ENCODE peak calls at places on chromosomes 12 and 14, in nine cellular contexts. N is NCI-H1092, V is PC-3, G is heart right ventricle, F is dorsolateral prefrontal cortex, A is AML-193, K is GM23248, Y is transverse colon, R is WTC11. B is an unnamed sample.

GRCh38 chr14:99252940-99253868 is 18.8 kb downstream of the BCL11B start:
- DNase-seq in N (no peak), V (no peak), G (no peak), F (no peak), A (no peak), K (no peak), Y (no peak), R (no peak), B (no peak)

GRCh38 chr12:13592063-13592942 is 389.1 kb downstream of the GRIN2B start:
- DNase-seq in N (no peak), V (no peak), G (no peak), F (no peak), A (no peak), K (no peak), Y (no peak), R (no peak), B (no peak)

GRCh38 chr12:51391047-51391837 is at the start of gene GALNT6:
- DNase-seq in N (no peak), V (peak; percentile 70), G (peak; percentile 20), F (no peak), A (peak; percentile 56), K (no peak), Y (peak; percentile 87), R (peak; percentile 79), B (peak; percentile 74)

GRCh38 chr14:29926701-29927595 is 699 bp downstream of the PRKD1 start:
- DNase-seq in N (peak; percentile 66), V (peak; percentile 53), G (peak; percentile 43), F (peak; percentile 45), A (no peak), K (peak; percentile 75), Y (peak; percentile 45), R (peak; percentile 47), B (peak; percentile 69)

GRCh38 chr12:124792961-124793441 is 70.7 kb downstream of the SCARB1 start:
- DNase-seq in N (no peak), V (no peak), G (no peak), F (peak; percentile 35), A (no peak), K (no peak), Y (no peak), R (no peak), B (no peak)

GRCh38 chr12:117821480-117822175 is 147.2 kb downstream of the KSR2 start:
- DNase-seq in N (no peak), V (peak; percentile 69), G (no peak), F (no peak), A (no peak), K (no peak), Y (peak; percentile 27), R (no peak), B (no peak)

GRCh38 chr12:121514184-121514742 is 66.6 kb downstream of the KDM2B start:
- DNase-seq in N (no peak), V (no peak), G (no peak), F (no peak), A (no peak), K (no peak), Y (no peak), R (no peak), B (no peak)

GRCh38 chr12:45581112-45581511 is 148.4 kb upstream of the ARID2 start:
- DNase-seq in N (no peak), V (no peak), G (no peak), F (no peak), A (no peak), K (no peak), Y (no peak), R (no peak), B (no peak)

GRCh38 chr12:57454566-57455373 is at the start of gene INHBE:
- DNase-seq in N (no peak), V (no peak), G (no peak), F (no peak), A (no peak), K (peak; percentile 63), Y (no peak), R (peak; percentile 96), B (peak; percentile 58)

GRCh38 chr12:12210983-12211382 is 55.9 kb downstream of the LRP6 start:
- DNase-seq in N (no peak), V (no peak), G (no peak), F (no peak), A (no peak), K (no peak), Y (no peak), R (no peak), B (no peak)

GRCh38 chr14:60266021-60266937 is 17.3 kb downstream of the PPM1A start:
- DNase-seq in N (no peak), V (peak; percentile 82), G (no peak), F (no peak), A (peak; percentile 27), K (peak; percentile 46), Y (no peak), R (peak; percentile 24), B (peak; percentile 10)

GRCh38 chr12:130606245-130606644 is 109.9 kb downstream of the RIMBP2 start:
- DNase-seq in N (no peak), V (no peak), G (no peak), F (no peak), A (no peak), K (no peak), Y (no peak), R (no peak), B (no peak)

B was measured in Calu3.